ENCODE peak calls at places on chromosome 5, in six cellular contexts. J is stimulated activated CD8-positive, alpha-beta memory T cell treated with anti-CD3 and anti-CD28 coated beads, Interleukin-2, amount 100 ng/mL, for 48 hours; Z is NCI-H1694 treated with DMSO at 0.1 percent for 48 hours; S is kidney tubule cell; C is Daoy; Q is left ventricle myocardium superior. X is an unnamed sample.

GRCh38 chr5:174589599-174589998 is 134.8 kb upstream of the MSX2 start:
- DNase-seq in J (no peak), Z (no peak), S (no peak), C (no peak), Q (no peak), X (no peak)

GRCh38 chr5:92017786-92018185 is 634.7 kb upstream of the ARRDC3 start:
- DNase-seq in J (no peak), Z (no peak), S (peak), C (peak), Q (no peak), X (no peak)

GRCh38 chr5:176817369-176817841 is 7.0 kb downstream of the UNC5A start:
- DNase-seq in J (no peak), Z (peak), S (no peak), C (no peak), Q (peak), X (no peak)

GRCh38 chr5:92678576-92679105 is 902.4 kb downstream of the NR2F1-AS1 start:
- DNase-seq in J (no peak), Z (no peak), S (peak), C (peak), Q (no peak), X (no peak)

GRCh38 chr5:149635394-149635793 is 54.1 kb downstream of the ARHGEF37 start:
- DNase-seq in J (no peak), Z (no peak), S (peak), C (peak), Q (no peak), X (no peak)

GRCh38 chr5:180170111-180170809 is 38.8 kb downstream of the RASGEF1C start:
- DNase-seq in J (no peak), Z (no peak), S (no peak), C (no peak), Q (peak), X (no peak)

GRCh38 chr5:177378884-177379883 is 5.0 kb upstream of the SLC34A1 start:
- DNase-seq in J (no peak), Z (no peak), S (peak), C (peak), Q (no peak), X (no peak)

GRCh38 chr5:15992918-15993317 is 186.7 kb downstream of the MARCHF11 start:
- DNase-seq in J (no peak), Z (no peak), S (peak), C (peak), Q (no peak), X (no peak)

GRCh38 chr5:39209924-39210323 is 9.4 kb downstream of the FYB1 start:
- DNase-seq in J (peak), Z (no peak), S (no peak), C (no peak), Q (peak), X (peak)

GRCh38 chr5:4523038-4523437 is 617.1 kb upstream of the ADAMTS16 start:
- DNase-seq in J (no peak), Z (no peak), S (no peak), C (no peak), Q (no peak), X (no peak)

GRCh38 chr5:37799865-37800421 is 39.9 kb downstream of the GDNF start:
- DNase-seq in J (no peak), Z (no peak), S (no peak), C (no peak), Q (no peak), X (no peak)

GRCh38 chr5:81417052-81417451 is 23.1 kb upstream of the ACOT12 start:
- DNase-seq in J (no peak), Z (no peak), S (peak), C (no peak), Q (no peak), X (no peak)

GRCh38 chr5:58019614-58020013 is 440.3 kb downstream of the PLK2 start:
- DNase-seq in J (no peak), Z (no peak), S (peak), C (no peak), Q (peak), X (peak)

GRCh38 chr5:159073030-159073429 is 26.7 kb downstream of the EBF1 start:
- DNase-seq in J (no peak), Z (no peak), S (no peak), C (no peak), Q (no peak), X (no peak)

GRCh38 chr5:157993201-157993600 is 134.3 kb upstream of the CLINT1 start:
- DNase-seq in J (no peak), Z (no peak), S (no peak), C (no peak), Q (no peak), X (no peak)

GRCh38 chr5:74673011-74673790 is 11.8 kb upstream of the HEXB start:
- DNase-seq in J (no peak), Z (peak), S (peak), C (peak), Q (no peak), X (peak)

GRCh38 chr5:132420706-132421272 is 51.3 kb downstream of the SLC22A5 start:
- DNase-seq in J (no peak), Z (no peak), S (peak), C (no peak), Q (no peak), X (no peak)

GRCh38 chr5:53779541-53779981 is 219.1 kb downstream of the NDUFS4 start:
- DNase-seq in J (no peak), Z (peak), S (peak), C (no peak), Q (peak), X (peak)

GRCh38 chr5:95727764-95728191 is 3.4 kb upstream of the RHOBTB3 start:
- DNase-seq in J (no peak), Z (no peak), S (peak), C (no peak), Q (no peak), X (no peak)

GRCh38 chr5:152274206-152274605 is 130.9 kb downstream of the NMUR2 start:
- DNase-seq in J (no peak), Z (no peak), S (peak), C (no peak), Q (no peak), X (no peak)

GRCh38 chr5:132953710-132954109 is 9.7 kb downstream of the AFF4 start:
- DNase-seq in J (no peak), Z (no peak), S (no peak), C (no peak), Q (no peak), X (no peak)

GRCh38 chr5:43191740-43192557 is at the start of gene NIM1K:
- DNase-seq in J (peak), Z (peak), S (peak), C (peak), Q (peak), X (peak)

GRCh38 chr5:2538169-2538568 is 213.3 kb downstream of the IRX2 start:
- DNase-seq in J (no peak), Z (no peak), S (no peak), C (peak), Q (no peak), X (no peak)

GRCh38 chr5:135615581-135616260 is 36.9 kb upstream of the CXCL14 start:
- DNase-seq in J (no peak), Z (no peak), S (no peak), C (no peak), Q (no peak), X (no peak)

GRCh38 chr5:178786859-178787499 is 56.5 kb upstream of the ZNF354A start:
- DNase-seq in J (no peak), Z (no peak), S (peak), C (peak), Q (no peak), X (no peak)

GRCh38 chr5:59793000-59793399 is 100.5 kb downstream of the PDE4D start:
- DNase-seq in J (no peak), Z (no peak), S (peak), C (peak), Q (peak), X (no peak)

GRCh38 chr5:159242656-159243055 is 20.4 kb upstream of the UBLCP1 start:
- DNase-seq in J (no peak), Z (no peak), S (no peak), C (peak), Q (no peak), X (no peak)

GRCh38 chr5:56852228-56853000 is 37.1 kb downstream of the MAP3K1 start:
- DNase-seq in J (no peak), Z (no peak), S (peak), C (no peak), Q (no peak), X (no peak)

GRCh38 chr5:107469485-107469884 is 201.3 kb downstream of the EFNA5 start:
- DNase-seq in J (no peak), Z (no peak), S (peak), C (peak), Q (no peak), X (no peak)

GRCh38 chr5:133756036-133756435 is 143.7 kb upstream of the FSTL4 start:
- DNase-seq in J (no peak), Z (no peak), S (no peak), C (no peak), Q (no peak), X (no peak)

GRCh38 chr5:13866792-13867191 is 77.7 kb downstream of the DNAH5 start:
- DNase-seq in J (no peak), Z (no peak), S (peak), C (peak), Q (peak), X (peak)

GRCh38 chr5:139684881-139685749 is 37.0 kb downstream of the CXXC5 start:
- DNase-seq in J (no peak), Z (peak), S (no peak), C (peak), Q (peak), X (no peak)

GRCh38 chr5:73733219-73733618 is 107.2 kb downstream of the ARHGEF28 start:
- DNase-seq in J (no peak), Z (no peak), S (no peak), C (no peak), Q (no peak), X (no peak)

GRCh38 chr5:143979044-143979690 is 167.2 kb downstream of the HMHB1 start:
- DNase-seq in J (no peak), Z (no peak), S (peak), C (peak), Q (no peak), X (no peak)

GRCh38 chr5:68288756-68289134 is 73.2 kb downstream of the PIK3R1 start:
- DNase-seq in J (no peak), Z (no peak), S (no peak), C (no peak), Q (peak), X (peak)